ENCODE peak calls at places on chromosomes 6 and 20, in eight cellular contexts. F is AG04450, E is fibroblast of mammary gland, W is heart right ventricle, I is OCI-LY7, K is GM23248, G is fibroblast of lung, Z is fibroblast of pulmonary artery. C is an unnamed sample.

GRCh38 chr6:35038076-35038475 is 103.1 kb downstream of the TCP11 start:
- DNase-seq in I (no peak), Z (no peak), G (no peak), W (no peak), K (peak; percentile 61), F (no peak), E (no peak), C (no peak)

GRCh38 chr6:106746660-106747059 is 117.3 kb downstream of the QRSL1 start:
- DNase-seq in G (peak; percentile 1), K (peak; percentile 63), F (no peak), Z (peak; percentile 83), E (peak; percentile 7), I (no peak), W (no peak), C (peak; percentile 81)

GRCh38 chr6:35081426-35081851 is 59.7 kb downstream of the TCP11 start:
- DNase-seq in W (no peak), Z (no peak), G (no peak), I (no peak), F (no peak), K (no peak), E (no peak), C (no peak)

GRCh38 chr20:16601019-16601418 is 27.8 kb upstream of the KIF16B start:
- DNase-seq in E (no peak), F (no peak), Z (peak; percentile 44), W (no peak), G (peak; percentile 31), K (no peak), I (no peak), C (no peak)

GRCh38 chr6:48098923-48099322 is 12.1 kb downstream of the PTCHD4 start:
- DNase-seq in I (no peak), Z (no peak), W (no peak), G (no peak), K (peak; percentile 45), F (no peak), E (peak; percentile 55), C (no peak)

GRCh38 chr6:44494011-44494501 is 106.5 kb downstream of the CDC5L start:
- DNase-seq in G (peak; percentile 55), I (no peak), F (peak; percentile 15), W (no peak), E (peak; percentile 90), K (peak; percentile 91), Z (peak; percentile 74), C (no peak)

GRCh38 chr20:2775139-2775538 is 25.3 kb downstream of the CPXM1 start:
- DNase-seq in Z (no peak), F (no peak), K (no peak), G (no peak), I (no peak), E (peak; percentile 49), W (no peak), C (no peak)

GRCh38 chr6:140379919-140380318 is 1005.5 kb upstream of the CITED2 start:
- DNase-seq in K (peak; percentile 51), F (peak; percentile 72), G (peak; percentile 75), W (no peak), E (peak; percentile 71), Z (no peak), I (no peak), C (no peak)

GRCh38 chr6:81751388-81752083 is 945 bp downstream of the TENT5A start:
- DNase-seq in G (peak; percentile 49), Z (peak; percentile 57), I (no peak), E (no peak), F (no peak), K (peak; percentile 77), W (peak; percentile 53), C (no peak)

GRCh38 chr6:41073968-41074691 is 1.4 kb downstream of the NFYA start:
- DNase-seq in G (peak; percentile 46), W (no peak), E (peak; percentile 76), Z (peak; percentile 13), I (no peak), F (no peak), K (peak; percentile 86), C (no peak)

GRCh38 chr6:43120938-43121913 is 45.1 kb downstream of the PTK7 start:
- DNase-seq in Z (peak; percentile 98), E (peak; percentile 99), W (peak; percentile 32), F (peak; percentile 94), K (peak; percentile 99), G (peak; percentile 98), I (no peak), C (peak; percentile 97)
- H3K4me3 ChIP-seq in Z (no peak overlapping the region), E (no peak overlapping the region), W (no peak overlapping the region), F (peak overlapping the region; percentile 14), K (peak overlapping the region; percentile 58), G (peak overlapping the region; percentile 6), I (no peak overlapping the region), C (peak overlapping the region; percentile 2)

GRCh38 chr20:50083034-50083433 is 29.9 kb downstream of the UBE2V1 start:
- DNase-seq in F (no peak), Z (no peak), G (no peak), K (no peak), W (no peak), I (no peak), E (no peak), C (no peak)
- H3K4me3 ChIP-seq in F (no peak overlapping the region), Z (no peak overlapping the region), G (no peak overlapping the region), K (no peak overlapping the region), W (no peak overlapping the region), I (no peak overlapping the region), E (no peak overlapping the region), C (no peak overlapping the region)

GRCh38 chr6:118934461-118935330 is at the start of gene MCM9:
- DNase-seq in E (peak; percentile 79), K (peak; percentile 92), Z (peak; percentile 83), W (peak; percentile 93), F (peak; percentile 46), I (peak; percentile 95), G (peak; percentile 84), C (peak; percentile 61)

GRCh38 chr6:118932421-118932820 is 2.5 kb downstream of the MCM9 start:
- DNase-seq in K (no peak), G (no peak), Z (no peak), E (no peak), I (no peak), W (no peak), F (no peak), C (no peak)

GRCh38 chr6:118936304-118936703 is 1.3 kb upstream of the MCM9 start:
- DNase-seq in G (no peak), E (no peak), W (no peak), F (no peak), K (no peak), I (no peak), Z (no peak), C (no peak)

GRCh38 chr6:118933855-118934460 is 1.0 kb downstream of the MCM9 start:
- DNase-seq in E (no peak), Z (no peak), G (no peak), I (no peak), F (no peak), W (no peak), K (no peak), C (no peak)

GRCh38 chr6:118935331-118935668 is 341 bp upstream of the MCM9 start:
- DNase-seq in I (no peak), F (no peak), K (no peak), E (no peak), W (no peak), G (no peak), Z (no peak), C (no peak)
- H3K4me3 ChIP-seq in I (peak overlapping the region; percentile 86), F (peak overlapping the region; percentile 83), K (peak overlapping the region; percentile 89), E (peak overlapping the region; percentile 66), W (peak overlapping the region; percentile 89), G (peak overlapping the region; percentile 82), Z (peak overlapping the region; percentile 93), C (peak overlapping the region; percentile 89)

DNA sequence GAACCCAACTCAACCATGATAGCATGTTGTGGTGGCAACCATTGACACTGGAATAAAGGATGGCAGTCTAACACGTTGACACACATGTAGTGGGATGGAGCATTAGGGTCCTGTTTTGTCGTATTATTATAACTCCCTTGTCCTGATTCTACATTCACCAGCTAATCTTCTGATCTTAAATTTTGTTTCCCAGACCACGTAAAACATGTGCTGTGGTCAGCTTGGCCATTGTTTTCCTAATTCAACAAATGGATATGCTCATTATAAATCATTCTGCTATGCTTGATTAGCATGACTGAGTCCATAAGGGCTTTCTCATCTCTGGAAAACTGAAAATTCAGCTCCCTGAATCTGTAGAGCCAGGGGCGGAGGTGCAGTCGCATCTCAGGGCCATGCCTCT is 15.0 kb downstream of the MRAP2 start:
- DNase-seq in K (no peak), G (no peak), F (no peak), E (no peak), W (no peak), I (no peak), Z (no peak), C (no peak)
- H3K4me3 ChIP-seq in K (no peak overlapping the region), G (no peak overlapping the region), F (no peak overlapping the region), E (no peak overlapping the region), W (no peak overlapping the region), I (no peak overlapping the region), Z (no peak overlapping the region), C (no peak overlapping the region)

GRCh38 chr6:105402981-105403935 is at the start of gene PREP:
- DNase-seq in I (peak; percentile 88), F (peak; percentile 44), E (peak; percentile 80), W (peak; percentile 81), K (peak; percentile 95), Z (peak; percentile 86), G (peak; percentile 82), C (peak; percentile 58)
- H3K4me3 ChIP-seq in I (peak within 1 kb of the TSS; percentile 100), F (peak within 1 kb of the TSS; percentile 95), E (peak within 1 kb of the TSS; percentile 86), W (peak within 1 kb of the TSS; percentile 68), K (peak within 1 kb of the TSS; percentile 97), Z (peak within 1 kb of the TSS; percentile 87), G (peak within 1 kb of the TSS; percentile 76), C (peak within 1 kb of the TSS; percentile 94)

GRCh38 chr20:33663161-33664084 is 1.3 kb downstream of the C20orf144 start:
- DNase-seq in F (no peak), W (peak; percentile 81), K (peak; percentile 91), G (peak; percentile 60), E (peak; percentile 48), I (peak; percentile 91), Z (peak; percentile 66), C (no peak)
- H3K4me3 ChIP-seq in F (peak overlapping the region; percentile 80), W (peak overlapping the region; percentile 65), K (peak overlapping the region; percentile 85), G (peak overlapping the region; percentile 62), E (peak overlapping the region; percentile 69), I (peak overlapping the region; percentile 72), Z (peak overlapping the region; percentile 71), C (peak overlapping the region; percentile 73)

C was measured in skeletal muscle cell.